ENCODE peak calls at places on chromosomes 16 and 17, in seven cellular contexts. One of them, this sample, is unnamed.
A peak's percentile ranks its signal among the peaks of the same experiment; 100 is the strongest.

GRCh38 chr17:57445051-57445450 is 188.7 kb downstream of the MSI2 start:
- DNase-seq in NB4: no peak
- DNase-seq in HFF-Myc: no peak
- DNase-seq in Peyer's patch: no peak
- DNase-seq in transverse colon: no peak
- DNase-seq in astrocyte of the cerebellum: no peak
- DNase-seq in foreskin fibroblast: no peak
- DNase-seq in this sample: no peak

GRCh38 chr16:649646-650045 is 481 bp downstream of the WDR90 start:
- DNase-seq in NB4: peak; percentile 36
- DNase-seq in HFF-Myc: no peak
- DNase-seq in Peyer's patch: no peak
- DNase-seq in transverse colon: no peak
- DNase-seq in astrocyte of the cerebellum: no peak
- DNase-seq in foreskin fibroblast: no peak
- DNase-seq in this sample: no peak

GRCh38 chr17:73338566-73339247 is 26.9 kb upstream of the CDC42EP4 start:
- DNase-seq in NB4: no peak
- DNase-seq in HFF-Myc: no peak
- DNase-seq in Peyer's patch: no peak
- DNase-seq in transverse colon: no peak
- DNase-seq in astrocyte of the cerebellum: no peak
- DNase-seq in foreskin fibroblast: no peak
- DNase-seq in this sample: no peak

GRCh38 chr16:72094266-72094610 is 591 bp downstream of the DHX38 start:
- DNase-seq in NB4: no peak
- DNase-seq in HFF-Myc: no peak
- DNase-seq in Peyer's patch: no peak
- DNase-seq in transverse colon: no peak
- DNase-seq in astrocyte of the cerebellum: no peak
- DNase-seq in foreskin fibroblast: no peak
- DNase-seq in this sample: no peak

GRCh38 chr17:34756670-34757021 is 177.3 kb downstream of the TMEM132E start:
- DNase-seq in NB4: peak; percentile 63
- DNase-seq in HFF-Myc: no peak
- DNase-seq in Peyer's patch: no peak
- DNase-seq in transverse colon: no peak
- DNase-seq in astrocyte of the cerebellum: no peak
- DNase-seq in foreskin fibroblast: peak; percentile 2
- DNase-seq in this sample: no peak

GRCh38 chr17:74882517-74883240 is 9.9 kb upstream of the FDXR start:
- DNase-seq in NB4: no peak
- DNase-seq in HFF-Myc: no peak
- DNase-seq in Peyer's patch: no peak
- DNase-seq in transverse colon: no peak
- DNase-seq in astrocyte of the cerebellum: no peak
- DNase-seq in foreskin fibroblast: no peak
- DNase-seq in this sample: no peak

GRCh38 chr17:732788-733720 is 658 bp downstream of the TLCD3A start:
- DNase-seq in NB4: peak; percentile 35
- DNase-seq in HFF-Myc: no peak
- DNase-seq in Peyer's patch: no peak
- DNase-seq in transverse colon: peak; percentile 49
- DNase-seq in astrocyte of the cerebellum: no peak
- DNase-seq in foreskin fibroblast: peak; percentile 40
- DNase-seq in this sample: no peak

GRCh38 chr16:90015586-90016338 is 3.5 kb downstream of the DBNDD1 start:
- DNase-seq in NB4: no peak
- DNase-seq in HFF-Myc: no peak
- DNase-seq in Peyer's patch: no peak
- DNase-seq in transverse colon: no peak
- DNase-seq in astrocyte of the cerebellum: no peak
- DNase-seq in foreskin fibroblast: no peak
- DNase-seq in this sample: no peak

GRCh38 chr16:30603945-30604315 is 6.3 kb downstream of the ZNF689 start:
- DNase-seq in NB4: no peak
- DNase-seq in HFF-Myc: no peak
- DNase-seq in Peyer's patch: no peak
- DNase-seq in transverse colon: no peak
- DNase-seq in astrocyte of the cerebellum: no peak
- DNase-seq in foreskin fibroblast: no peak
- DNase-seq in this sample: no peak

GRCh38 chr16:30606004-30606403 is 4.2 kb downstream of the ZNF689 start:
- DNase-seq in NB4: no peak
- DNase-seq in HFF-Myc: no peak
- DNase-seq in Peyer's patch: no peak
- DNase-seq in transverse colon: no peak
- DNase-seq in astrocyte of the cerebellum: no peak
- DNase-seq in foreskin fibroblast: no peak
- DNase-seq in this sample: no peak

GRCh38 chr16:30602595-30603277 is 7.5 kb downstream of the ZNF689 start:
- DNase-seq in NB4: no peak
- DNase-seq in HFF-Myc: peak; percentile 60
- DNase-seq in Peyer's patch: no peak
- DNase-seq in transverse colon: no peak
- DNase-seq in astrocyte of the cerebellum: no peak
- DNase-seq in foreskin fibroblast: peak; percentile 62
- DNase-seq in this sample: no peak

GRCh38 chr16:30605148-30605547 is 5.0 kb downstream of the ZNF689 start:
- DNase-seq in NB4: no peak
- DNase-seq in HFF-Myc: no peak
- DNase-seq in Peyer's patch: no peak
- DNase-seq in transverse colon: no peak
- DNase-seq in astrocyte of the cerebellum: no peak
- DNase-seq in foreskin fibroblast: no peak
- DNase-seq in this sample: no peak

DNA sequence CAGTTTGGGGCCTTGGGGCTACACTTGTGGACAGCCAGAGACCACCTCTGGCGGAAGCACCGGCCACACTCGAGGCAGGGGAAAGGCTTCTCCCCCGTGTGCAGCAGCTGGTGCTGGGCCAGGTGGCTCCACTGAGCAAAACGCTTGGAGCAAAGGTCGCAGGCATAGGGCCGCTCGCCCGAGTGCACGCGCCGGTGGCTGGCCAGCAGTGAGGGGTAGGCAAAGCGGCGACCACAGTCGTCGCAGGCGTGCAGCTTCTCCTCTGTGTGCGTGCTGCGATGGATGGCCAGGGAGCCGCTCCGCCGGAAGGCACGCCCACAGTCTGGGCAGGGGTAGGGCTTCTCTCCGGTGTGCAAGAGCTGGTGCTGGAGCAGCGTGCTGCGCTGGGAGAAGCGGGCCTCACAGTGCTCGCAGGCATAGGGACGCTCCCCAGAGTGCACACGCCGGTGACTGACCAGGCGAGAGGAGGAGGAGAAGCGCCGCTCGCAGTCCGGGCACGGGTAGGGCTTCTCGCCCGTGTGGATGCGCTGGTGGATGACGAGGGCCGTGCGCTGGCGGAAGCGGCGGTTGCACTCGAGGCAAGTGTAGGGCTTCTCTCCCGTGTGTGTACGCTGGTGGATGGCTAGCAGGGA is 5.8 kb downstream of the ZNF689 start:
- DNase-seq in NB4: no peak
- DNase-seq in HFF-Myc: no peak
- DNase-seq in Peyer's patch: no peak
- DNase-seq in transverse colon: no peak
- DNase-seq in astrocyte of the cerebellum: no peak
- DNase-seq in foreskin fibroblast: no peak
- DNase-seq in this sample: no peak
- H3K4me3 ChIP-seq in NB4: no peak overlapping the region
- H3K4me3 ChIP-seq in HFF-Myc: no peak overlapping the region
- H3K4me3 ChIP-seq in Peyer's patch: no peak overlapping the region
- H3K4me3 ChIP-seq in transverse colon: no peak overlapping the region
- H3K4me3 ChIP-seq in astrocyte of the cerebellum: no peak overlapping the region
- H3K4me3 ChIP-seq in foreskin fibroblast: no peak overlapping the region
- H3K4me3 ChIP-seq in this sample: no peak overlapping the region

DNA sequence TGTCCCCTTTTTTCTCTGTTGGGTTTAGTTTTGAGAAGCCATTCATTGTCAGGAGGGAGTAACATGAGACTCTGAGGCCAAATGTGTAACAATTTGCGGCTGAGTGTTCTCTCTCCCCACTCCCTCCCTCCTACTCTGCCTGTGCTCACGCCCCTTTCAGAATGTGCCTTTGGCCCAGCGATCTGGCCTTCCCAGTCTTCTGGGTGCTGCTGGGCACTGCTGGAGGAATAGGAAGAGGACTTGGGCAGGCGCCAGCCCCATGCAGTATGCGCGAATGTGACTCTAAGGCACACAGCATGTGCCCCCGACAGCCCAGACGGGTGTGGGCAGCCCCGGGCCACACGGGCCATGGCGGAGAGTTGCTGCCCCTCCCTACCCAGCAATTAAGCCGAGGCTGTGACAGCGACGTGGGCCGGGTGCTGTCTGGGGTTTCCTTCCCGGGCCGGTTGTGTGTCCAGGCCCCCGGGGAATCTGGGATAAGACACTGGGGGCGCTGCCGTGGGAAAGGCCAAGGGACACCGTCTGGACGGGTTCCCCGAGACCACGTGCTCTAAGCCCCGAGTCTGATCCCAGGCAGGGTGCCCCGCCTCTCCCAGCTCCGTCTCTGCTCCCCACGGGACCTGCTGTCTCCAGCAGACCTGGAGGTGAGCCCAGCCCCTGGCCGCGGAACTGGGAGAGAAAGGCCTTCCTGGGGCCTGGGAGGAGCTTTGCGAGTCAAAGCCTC is 92.4 kb downstream of the IRX3 start:
- DNase-seq in NB4: peak; percentile 86
- DNase-seq in HFF-Myc: peak; percentile 11
- DNase-seq in Peyer's patch: no peak
- DNase-seq in transverse colon: peak; percentile 11
- DNase-seq in astrocyte of the cerebellum: peak; percentile 20
- DNase-seq in foreskin fibroblast: peak; percentile 31
- DNase-seq in this sample: no peak
- TF ChIP-seq CTCF in NB4: peak; percentile 4
- TF ChIP-seq CTCF in HFF-Myc: no peak
- TF ChIP-seq CTCF in Peyer's patch: no peak
- TF ChIP-seq CTCF in transverse colon: no peak
- TF ChIP-seq CTCF in astrocyte of the cerebellum: no peak
- TF ChIP-seq CTCF in foreskin fibroblast: no peak
- TF ChIP-seq CTCF in this sample: no peak

GRCh38 chr16:58339452-58339938 is 44.7 kb upstream of the PRSS54 start:
- DNase-seq in NB4: peak; percentile 12
- DNase-seq in HFF-Myc: no peak
- DNase-seq in Peyer's patch: no peak
- DNase-seq in transverse colon: no peak
- DNase-seq in astrocyte of the cerebellum: peak; percentile 15
- DNase-seq in foreskin fibroblast: no peak
- DNase-seq in this sample: no peak

GRCh38 chr16:58337090-58337444 is 42.2 kb upstream of the PRSS54 start:
- DNase-seq in NB4: peak; percentile 8
- DNase-seq in HFF-Myc: no peak
- DNase-seq in Peyer's patch: no peak
- DNase-seq in transverse colon: no peak
- DNase-seq in astrocyte of the cerebellum: no peak
- DNase-seq in foreskin fibroblast: no peak
- DNase-seq in this sample: no peak

GRCh38 chr16:58333937-58334336 is 39.1 kb upstream of the PRSS54 start:
- DNase-seq in NB4: no peak
- DNase-seq in HFF-Myc: no peak
- DNase-seq in Peyer's patch: no peak
- DNase-seq in transverse colon: no peak
- DNase-seq in astrocyte of the cerebellum: no peak
- DNase-seq in foreskin fibroblast: no peak
- DNase-seq in this sample: no peak

GRCh38 chr16:58338205-58338604 is 43.4 kb upstream of the PRSS54 start:
- DNase-seq in NB4: no peak
- DNase-seq in HFF-Myc: no peak
- DNase-seq in Peyer's patch: no peak
- DNase-seq in transverse colon: no peak
- DNase-seq in astrocyte of the cerebellum: no peak
- DNase-seq in foreskin fibroblast: no peak
- DNase-seq in this sample: no peak

DNA sequence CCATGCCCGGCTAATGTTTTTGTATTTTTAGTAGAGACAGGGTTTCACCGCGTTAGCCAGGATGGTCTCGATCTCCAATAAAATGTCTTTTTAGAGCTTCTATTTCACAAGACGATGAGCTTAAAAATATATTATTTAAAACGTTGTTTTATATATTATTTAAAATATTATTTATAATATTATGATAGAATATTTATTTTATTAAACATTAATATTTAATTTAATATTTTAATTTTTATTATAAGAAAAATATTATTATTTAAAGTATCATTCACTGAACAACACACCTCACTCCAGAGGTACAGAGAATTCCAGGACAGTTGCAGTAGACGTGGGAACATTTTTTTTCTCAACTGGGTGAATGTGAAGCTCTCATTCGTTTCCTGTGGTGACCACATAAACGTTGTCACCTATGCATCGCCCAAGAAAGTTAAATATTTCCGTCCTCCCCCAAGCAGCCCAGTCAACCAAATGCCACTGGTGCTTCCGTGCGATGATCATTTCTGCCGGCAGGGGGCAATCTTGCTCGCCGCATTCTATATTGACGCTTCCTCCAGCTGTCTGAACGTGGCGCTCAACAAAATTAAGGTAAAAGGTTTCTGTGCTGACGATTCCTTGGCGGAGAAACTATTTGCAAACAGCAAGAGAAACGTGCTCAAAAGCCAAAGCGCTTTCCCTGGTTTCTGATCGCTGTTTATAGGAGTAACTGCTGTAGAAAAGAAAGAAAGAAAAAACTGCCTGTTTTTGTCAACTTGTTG is 41.7 kb upstream of the PRSS54 start:
- DNase-seq in NB4: peak; percentile 86
- DNase-seq in HFF-Myc: peak; percentile 59
- DNase-seq in Peyer's patch: peak; percentile 80
- DNase-seq in transverse colon: peak; percentile 87
- DNase-seq in astrocyte of the cerebellum: peak; percentile 48
- DNase-seq in foreskin fibroblast: peak; percentile 64
- DNase-seq in this sample: peak; percentile 19
- H3K4me3 ChIP-seq in NB4: no peak overlapping the region
- H3K4me3 ChIP-seq in HFF-Myc: no peak overlapping the region
- H3K4me3 ChIP-seq in Peyer's patch: no peak overlapping the region
- H3K4me3 ChIP-seq in transverse colon: no peak overlapping the region
- H3K4me3 ChIP-seq in astrocyte of the cerebellum: peak overlapping the region; percentile 4
- H3K4me3 ChIP-seq in foreskin fibroblast: peak overlapping the region; percentile 42
- H3K4me3 ChIP-seq in this sample: no peak overlapping the region

GRCh38 chr16:30974348-30974747 is 10.7 kb upstream of the HSD3B7 start:
- DNase-seq in NB4: no peak
- DNase-seq in HFF-Myc: no peak
- DNase-seq in Peyer's patch: no peak
- DNase-seq in transverse colon: no peak
- DNase-seq in astrocyte of the cerebellum: no peak
- DNase-seq in foreskin fibroblast: no peak
- DNase-seq in this sample: no peak

GRCh38 chr16:30969246-30969842 is 11.8 kb downstream of the SETD1A start:
- DNase-seq in NB4: no peak
- DNase-seq in HFF-Myc: no peak
- DNase-seq in Peyer's patch: no peak
- DNase-seq in transverse colon: no peak
- DNase-seq in astrocyte of the cerebellum: no peak
- DNase-seq in foreskin fibroblast: no peak
- DNase-seq in this sample: no peak

GRCh38 chr16:30971298-30971697 is 13.7 kb upstream of the HSD3B7 start:
- DNase-seq in NB4: no peak
- DNase-seq in HFF-Myc: no peak
- DNase-seq in Peyer's patch: no peak
- DNase-seq in transverse colon: no peak
- DNase-seq in astrocyte of the cerebellum: no peak
- DNase-seq in foreskin fibroblast: no peak
- DNase-seq in this sample: no peak

GRCh38 chr16:30976486-30976885 is 8.5 kb upstream of the HSD3B7 start:
- DNase-seq in NB4: no peak
- DNase-seq in HFF-Myc: no peak
- DNase-seq in Peyer's patch: no peak
- DNase-seq in transverse colon: no peak
- DNase-seq in astrocyte of the cerebellum: no peak
- DNase-seq in foreskin fibroblast: no peak
- DNase-seq in this sample: no peak

GRCh38 chr16:30972872-30973271 is 12.1 kb upstream of the HSD3B7 start:
- DNase-seq in NB4: no peak
- DNase-seq in HFF-Myc: no peak
- DNase-seq in Peyer's patch: no peak
- DNase-seq in transverse colon: no peak
- DNase-seq in astrocyte of the cerebellum: no peak
- DNase-seq in foreskin fibroblast: no peak
- DNase-seq in this sample: no peak
- TF ChIP-seq CTCF in NB4: peak; percentile 7
- TF ChIP-seq CTCF in HFF-Myc: peak; percentile 13
- TF ChIP-seq CTCF in Peyer's patch: no peak
- TF ChIP-seq CTCF in transverse colon: no peak
- TF ChIP-seq CTCF in astrocyte of the cerebellum: peak; percentile 30
- TF ChIP-seq CTCF in foreskin fibroblast: no peak
- TF ChIP-seq CTCF in this sample: peak; percentile 22

This sample was measured in retinal pigment epithelial cell.